ENCODE peak calls at places on chromosomes 3 and 15, in six cellular contexts. Z, Y, R, K, U and F are unnamed samples. For H3K9me3, the result is how much of the 10 kb centered on the place peaks cover.

GRCh38 chr15:20344601-20345400 is 196.8 kb downstream of the GOLGA6L6 start:
- DNase-seq in Z (no peak), Y (peak), R (no peak), K (no peak), U (no peak), F (no peak)

GRCh38 chr15:89747708-89748682 is 3.1 kb downstream of the MESP1 start:
- DNase-seq in Z (no peak), Y (no peak), R (no peak), K (no peak), U (no peak), F (no peak)

GRCh38 chr3:120469440-120470415 is 18.9 kb upstream of the FSTL1 start:
- DNase-seq in Z (no peak), Y (peak), R (no peak), K (no peak), U (peak), F (no peak)

GRCh38 chr3:41652931-41653330 is 309.0 kb downstream of the ULK4 start:
- DNase-seq in Z (no peak), Y (no peak), R (peak), K (no peak), U (peak), F (no peak)

GRCh38 chr15:48447058-48447457 is 115.8 kb downstream of the DUT start:
- DNase-seq in Z (no peak), Y (no peak), R (no peak), K (no peak), U (no peak), F (no peak)

GRCh38 chr15:69593981-69594966 is 141.7 kb downstream of the RPLP1 start:
- DNase-seq in Z (no peak), Y (peak), R (no peak), K (peak), U (peak), F (peak)

GRCh38 chr3:15520185-15520584 is 1.3 kb downstream of the COLQ start:
- DNase-seq in Z (no peak), Y (peak), R (no peak), K (no peak), U (peak), F (no peak)

GRCh38 chr15:77633913-77634265 is 1.2 kb upstream of the LINGO1 start:
- DNase-seq in Z (no peak), Y (no peak), R (peak), K (no peak), U (no peak), F (no peak)

GRCh38 chr3:56801151-56801596 is 575 bp downstream of the ARHGEF3 start:
- DNase-seq in Z (peak), Y (no peak), R (no peak), K (no peak), U (no peak), F (no peak)

GRCh38 chr3:36815375-36815774 is 51.0 kb upstream of the DCLK3 start:
- DNase-seq in Z (no peak), Y (no peak), R (no peak), K (no peak), U (no peak), F (no peak)

GRCh38 chr3:64049832-64050231 is 26.5 kb upstream of the PSMD6 start:
- DNase-seq in Z (no peak), Y (no peak), R (peak), K (no peak), U (no peak), F (no peak)

GRCh38 chr15:34721157-34721801 is 33.5 kb downstream of the GJD2 start:
- DNase-seq in Z (no peak), Y (no peak), R (no peak), K (no peak), U (no peak), F (no peak)

GRCh38 chr3:23629181-23629893 is 176.4 kb upstream of the UBE2E1 start:
- DNase-seq in Z (no peak), Y (no peak), R (no peak), K (peak), U (peak), F (no peak)

GRCh38 chr15:39361497-39361896 is 219.4 kb upstream of the THBS1 start:
- DNase-seq in Z (no peak), Y (no peak), R (no peak), K (no peak), U (no peak), F (no peak)

GRCh38 chr15:81575436-81576123 is 201.6 kb upstream of the TMC3 start:
- DNase-seq in Z (no peak), Y (no peak), R (no peak), K (no peak), U (no peak), F (no peak)

GRCh38 chr3:52204337-52205073 is 6.5 kb downstream of the ALAS1 start:
- DNase-seq in Z (no peak), Y (no peak), R (no peak), K (peak), U (peak), F (no peak)

GRCh38 chr3:31760654-31761053 is 220.4 kb downstream of the OSBPL10 start:
- DNase-seq in Z (no peak), Y (no peak), R (no peak), K (no peak), U (no peak), F (no peak)

GRCh38 chr3:43699864-43700263 is 9.1 kb downstream of the ABHD5 start:
- DNase-seq in Z (no peak), Y (no peak), R (peak), K (no peak), U (peak), F (no peak)

GRCh38 chr3:33299395-33300081 is 22.3 kb downstream of the FBXL2 start:
- DNase-seq in Z (no peak), Y (no peak), R (no peak), K (no peak), U (peak), F (no peak)

GRCh38 chr3:38334656-38335055 is 11.9 kb upstream of the XYLB start:
- DNase-seq in Z (no peak), Y (no peak), R (no peak), K (no peak), U (peak), F (no peak)

GRCh38 chr15:58498821-58499580 is 67.2 kb downstream of the LIPC start:
- DNase-seq in Z (no peak), Y (no peak), R (peak), K (no peak), U (peak), F (no peak)

GRCh38 chr15:49135893-49136292 is 19.5 kb downstream of the COPS2 start:
- DNase-seq in Z (no peak), Y (no peak), R (no peak), K (no peak), U (peak), F (no peak)

GRCh38 chr3:31041161-31041978 is 146.9 kb upstream of the GADL1 start:
- DNase-seq in Z (no peak), Y (no peak), R (no peak), K (no peak), U (peak), F (no peak)

GRCh38 chr15:75862796-75863195 is 19.5 kb downstream of the UBE2Q2 start:
- DNase-seq in Z (no peak), Y (no peak), R (no peak), K (no peak), U (no peak), F (no peak)

GRCh38 chr3:72582211-72582878 is 265.9 kb downstream of the SHQ1 start:
- DNase-seq in Z (no peak), Y (no peak), R (peak), K (peak), U (no peak), F (no peak)

GRCh38 chr3:46019707-46020106 is 7.6 kb downstream of the XCR1 start:
- DNase-seq in Z (no peak), Y (no peak), R (no peak), K (no peak), U (peak), F (no peak)

GRCh38 chr15:41465822-41466421 is 27.8 kb upstream of the ITPKA start:
- DNase-seq in Z (peak), Y (no peak), R (peak), K (no peak), U (peak), F (no peak)

GRCh38 chr3:59426851-59427565 is 377.2 kb upstream of the CFAP20DC start:
- DNase-seq in Z (no peak), Y (no peak), R (no peak), K (no peak), U (peak), F (no peak)

GRCh38 chr3:169604568-169604967 is 58.9 kb downstream of the MECOM start:
- DNase-seq in Z (no peak), Y (no peak), R (peak), K (no peak), U (peak), F (no peak)

GRCh38 chr15:40257656-40258450 is 19.0 kb downstream of the PAK6 start:
- DNase-seq in Z (no peak), Y (no peak), R (no peak), K (no peak), U (no peak), F (no peak)

GRCh38 chr15:32928876-32929275 is 211.1 kb downstream of the GREM1 start:
- DNase-seq in Z (no peak), Y (no peak), R (no peak), K (no peak), U (no peak), F (no peak)

DNA sequence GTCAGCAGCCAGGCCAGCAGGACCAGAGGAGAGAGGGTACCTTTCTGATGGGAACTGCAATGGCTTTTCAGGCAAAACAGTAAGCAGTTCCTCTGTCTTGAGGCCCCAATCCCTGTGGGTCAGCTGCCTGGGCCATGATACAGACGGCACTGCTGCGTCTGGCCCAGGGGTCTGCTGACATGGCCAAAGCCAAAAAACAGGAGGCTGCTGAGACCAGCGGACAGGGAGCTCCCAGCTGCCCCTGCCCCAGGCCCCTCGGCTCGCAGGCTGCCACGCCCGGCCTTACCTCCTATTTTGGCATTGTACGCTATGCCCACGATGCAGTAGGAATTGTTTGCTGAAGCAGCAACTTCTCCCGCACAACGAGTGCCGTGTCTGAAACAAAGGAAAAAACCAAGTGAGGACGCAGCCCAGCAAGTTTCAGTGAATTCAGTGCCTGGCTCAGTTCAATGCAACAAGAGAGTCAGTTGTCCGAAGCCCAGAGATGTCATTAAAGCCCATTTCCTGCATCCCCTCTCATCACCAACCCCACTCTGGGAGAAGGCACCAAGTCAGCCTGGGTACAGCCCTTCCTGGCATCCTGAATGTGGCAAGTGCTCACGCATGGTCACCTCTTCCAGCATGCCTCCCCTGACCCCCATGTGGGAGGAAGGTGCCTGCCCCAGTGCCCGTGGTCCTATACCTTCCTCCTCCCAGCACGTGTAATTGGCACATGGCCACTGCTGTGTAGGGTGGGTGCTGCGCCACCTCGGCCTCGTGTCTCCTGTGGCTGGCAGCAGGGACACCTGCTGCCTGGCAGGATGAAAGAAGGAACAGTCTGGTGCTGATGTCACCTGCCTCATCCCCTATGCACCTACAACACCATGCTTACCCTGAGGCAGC is 61.7 kb downstream of the PCSK6 start:
- DNase-seq in Z (no peak), Y (no peak), R (no peak), K (no peak), U (no peak), F (no peak)
- H3K4me3 ChIP-seq in Z (no peak), Y (no peak), R (no peak), K (no peak), U (no peak), F (no peak)

GRCh38 chr15:25246641-25247417 is 192.0 kb downstream of the UBE3A start:
- DNase-seq in Z (no peak), Y (peak), R (no peak), K (no peak), U (no peak), F (peak)

GRCh38 chr15:25245801-25246622 is 192.8 kb downstream of the UBE3A start:
- DNase-seq in Z (no peak), Y (no peak), R (no peak), K (no peak), U (no peak), F (peak)

GRCh38 chr15:25248583-25249235 is 190.1 kb downstream of the UBE3A start:
- DNase-seq in Z (no peak), Y (peak), R (no peak), K (no peak), U (no peak), F (peak)

GRCh38 chr15:25249236-25250010 is 189.4 kb downstream of the UBE3A start:
- DNase-seq in Z (no peak), Y (peak), R (no peak), K (no peak), U (no peak), F (no peak)

GRCh38 chr15:25247418-25248030 is 191.3 kb downstream of the UBE3A start:
- DNase-seq in Z (no peak), Y (no peak), R (no peak), K (no peak), U (no peak), F (peak)
- H3K9me3 ChIP-seq in Z (under half), Y (under half), R (under half), K (under half), U (under half), F (under half)

GRCh38 chr3:14295037-14295436 is 107.4 kb upstream of the SLC6A6 start:
- DNase-seq in Z (no peak), Y (no peak), R (no peak), K (no peak), U (no peak), F (no peak)
- H3K27ac ChIP-seq in Z (no peak), Y (no peak), R (no peak), K (no peak), U (no peak), F (no peak)

DNA sequence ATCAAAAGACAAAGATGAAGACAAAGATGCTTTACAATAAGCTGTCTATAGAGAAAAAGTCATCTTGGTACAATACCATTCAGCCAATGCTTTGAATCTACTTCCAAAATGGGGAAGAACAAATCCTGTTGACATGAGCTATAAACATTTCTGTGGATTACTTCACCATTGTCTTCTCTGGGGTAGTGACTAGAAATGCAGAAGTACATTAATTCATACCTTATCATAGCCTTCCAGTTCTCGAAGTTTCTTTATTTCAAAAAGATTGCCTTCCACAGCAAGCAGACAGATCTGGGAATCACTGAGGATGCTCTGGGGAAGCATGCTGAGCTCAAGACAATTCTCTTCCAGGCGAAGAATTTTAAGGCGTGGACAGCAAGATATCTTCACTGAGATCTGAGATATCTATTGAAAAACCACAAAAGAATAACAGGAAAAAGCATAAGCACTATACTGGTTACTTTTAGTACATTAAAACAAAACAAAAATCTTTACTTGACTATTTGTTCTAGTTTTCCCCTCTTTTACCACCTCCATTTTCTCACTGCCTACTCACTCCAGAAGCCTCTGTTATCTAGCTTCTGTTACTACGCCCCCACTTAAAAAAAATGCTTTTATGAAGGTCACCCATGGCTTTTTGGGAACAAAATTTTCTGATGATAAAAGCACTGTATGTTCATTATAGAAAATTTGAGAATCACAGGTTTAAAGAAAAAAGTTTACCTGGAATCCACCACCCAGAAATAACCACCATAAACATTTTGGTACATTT is 3.5 kb downstream of the LRRC57 start:
- DNase-seq in Z (no peak), Y (no peak), R (no peak), K (no peak), U (no peak), F (no peak)
- H3K4me3 ChIP-seq in Z (no peak), Y (no peak), R (no peak), K (no peak), U (no peak), F (no peak)

DNA sequence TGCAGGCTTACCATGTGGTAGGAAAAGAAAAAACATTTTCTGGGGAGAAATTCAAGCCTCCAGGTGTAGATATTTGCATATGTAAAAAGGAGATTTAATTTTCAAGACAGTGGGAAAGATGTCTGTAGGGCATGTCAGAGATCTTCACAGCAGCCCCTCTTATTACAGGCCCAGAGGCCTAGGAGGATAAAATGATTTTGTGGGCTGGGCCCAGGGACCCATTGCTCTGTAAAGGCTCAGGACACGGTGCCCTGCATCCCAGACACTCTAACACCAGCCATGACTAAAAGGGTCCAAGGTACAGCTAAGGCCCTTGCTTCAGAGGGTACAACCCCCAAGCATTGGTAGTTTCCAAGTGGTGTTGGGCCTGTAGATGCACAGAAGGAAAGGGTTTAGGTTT is 680.1 kb downstream of the IGSF11 start:
- DNase-seq in Z (no peak), Y (no peak), R (no peak), K (no peak), U (no peak), F (no peak)
- H3K9me3 ChIP-seq in Z (under half), Y (under half), R (under half), K (under half), U (under half), F (under half)

GRCh38 chr3:112360574-112360973 is 27.6 kb downstream of the CD200 start:
- DNase-seq in Z (no peak), Y (no peak), R (no peak), K (no peak), U (peak), F (no peak)
- H3K27ac ChIP-seq in Z (no peak), Y (peak), R (no peak), K (no peak), U (no peak), F (peak)

GRCh38 chr3:54121404-54122045 is 827 bp upstream of the CACNA2D3 start:
- DNase-seq in Z (no peak), Y (no peak), R (peak), K (no peak), U (no peak), F (no peak)
- H3K4me3 ChIP-seq in Z (no peak), Y (peak), R (peak), K (peak), U (peak), F (peak)

GRCh38 chr3:16687206-16687605 is 82.0 kb upstream of the DAZL start:
- DNase-seq in Z (no peak), Y (no peak), R (peak), K (no peak), U (no peak), F (no peak)
- H3K9me3 ChIP-seq in Z (under half), Y (under half), R (under half), K (under half), U (under half), F (under half)

DNA sequence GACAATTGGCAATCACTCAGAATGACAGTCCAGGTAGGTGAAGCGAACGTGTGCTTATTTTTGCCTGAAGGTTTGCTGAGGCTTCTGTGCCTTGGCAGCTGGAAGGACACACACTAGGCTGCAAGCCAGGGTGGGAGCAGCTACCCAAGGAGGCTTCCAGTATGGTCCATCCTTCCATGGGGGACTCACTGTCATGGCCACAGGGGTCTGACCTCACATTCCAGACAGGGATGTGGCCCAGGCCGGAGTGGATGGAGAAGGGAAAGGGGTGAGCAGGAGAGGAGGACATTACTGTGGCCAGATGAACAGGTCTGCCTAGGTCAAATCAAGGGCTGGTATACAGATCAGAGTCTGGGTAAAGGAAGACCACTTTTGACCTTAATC is 247.7 kb downstream of the ADAMTS17 start:
- DNase-seq in Z (no peak), Y (no peak), R (no peak), K (no peak), U (no peak), F (no peak)
- H3K27ac ChIP-seq in Z (no peak), Y (no peak), R (no peak), K (no peak), U (no peak), F (no peak)